ENCODE peak calls at places on chromosomes 12 and 14, in five cellular contexts. I is Caco-2, J is glutamatergic neuron, B is OCI-M1, N is brain microvascular endothelial cell. P is an unnamed sample.

GRCh38 chr14:33592298-33592697 is 358.6 kb downstream of the EGLN3 start:
- DNase-seq in N (peak), I (no peak), B (no peak), J (no peak), P (no peak)

GRCh38 chr12:12779529-12779928 is 5.9 kb upstream of the APOLD1 start:
- DNase-seq in J (no peak), B (no peak), N (peak), I (no peak), P (no peak)

GRCh38 chr14:53744846-53745245 is 211.8 kb downstream of the BMP4 start:
- DNase-seq in J (no peak), I (no peak), N (no peak), B (no peak), P (no peak)

GRCh38 chr14:50762001-50762930 is 68.7 kb downstream of the NIN start:
- DNase-seq in N (peak), I (no peak), B (no peak), J (no peak), P (no peak)

GRCh38 chr12:131424270-131424669 is 286.6 kb upstream of the SFSWAP start:
- DNase-seq in N (no peak), B (peak), J (no peak), I (no peak), P (no peak)

GRCh38 chr12:93759512-93760081 is 82.4 kb downstream of the CRADD start:
- DNase-seq in N (no peak), I (no peak), B (peak), J (no peak), P (no peak)

GRCh38 chr12:107131832-107132616 is 38.7 kb upstream of the CRY1 start:
- DNase-seq in N (peak), B (peak), I (no peak), J (no peak), P (peak)

GRCh38 chr14:99412122-99413061 is 68.3 kb downstream of the SETD3 start:
- DNase-seq in B (no peak), N (peak), I (peak), J (no peak), P (no peak)

GRCh38 chr14:54715244-54715643 is 148.3 kb downstream of the SAMD4A start:
- DNase-seq in J (no peak), B (peak), I (no peak), N (peak), P (no peak)

GRCh38 chr12:121786441-121786825 is 7.1 kb downstream of the RHOF start:
- DNase-seq in I (peak), N (peak), J (no peak), B (no peak), P (no peak)

GRCh38 chr14:104188727-104189400 is 50.5 kb downstream of the KIF26A start:
- DNase-seq in N (no peak), B (no peak), I (no peak), J (no peak), P (no peak)

GRCh38 chr12:56996793-56997545 is 9.4 kb downstream of the ZBTB39 start:
- DNase-seq in N (no peak), B (no peak), J (no peak), I (no peak), P (no peak)

GRCh38 chr12:3951380-3952135 is 78.4 kb upstream of the PARP11 start:
- DNase-seq in B (no peak), N (no peak), I (no peak), J (no peak), P (no peak)

GRCh38 chr12:31234955-31235867 is 90.7 kb downstream of the SINHCAF start:
- DNase-seq in B (peak), I (peak), N (no peak), J (peak), P (peak)

GRCh38 chr14:101229666-101230065 is 326.1 kb upstream of the RTL1 start:
- DNase-seq in I (no peak), B (no peak), J (no peak), N (no peak), P (no peak)

GRCh38 chr14:51095854-51096823 is 1.2 kb upstream of the TRIM9 start:
- DNase-seq in B (no peak), J (peak), N (peak), I (peak), P (peak)

GRCh38 chr12:128798543-128799341 is 25.0 kb downstream of the SLC15A4 start:
- DNase-seq in J (peak), B (no peak), N (no peak), I (no peak), P (no peak)

GRCh38 chr14:74636424-74637183 is 24.6 kb upstream of the LTBP2 start:
- DNase-seq in I (no peak), B (no peak), J (no peak), N (no peak), P (no peak)

GRCh38 chr14:33932526-33933292 is 18.2 kb downstream of the EGLN3 start:
- DNase-seq in I (no peak), N (no peak), J (no peak), B (no peak), P (no peak)

GRCh38 chr14:24368215-24368561 is 204 bp downstream of the NFATC4 start:
- DNase-seq in I (no peak), N (no peak), B (no peak), J (peak), P (no peak)

GRCh38 chr12:6730169-6730568 is 6.3 kb downstream of the COPS7A start:
- DNase-seq in B (no peak), J (no peak), I (no peak), N (no peak), P (no peak)

GRCh38 chr14:101480747-101481530 is 80.4 kb upstream of the DIO3 start:
- DNase-seq in B (no peak), I (peak), J (peak), N (no peak), P (no peak)

GRCh38 chr14:69818760-69819191 is 21.7 kb upstream of the SLC10A1 start:
- DNase-seq in J (peak), I (peak), N (peak), B (peak), P (peak)

GRCh38 chr12:11872055-11872454 is 198.7 kb upstream of the BCL2L14 start:
- DNase-seq in B (no peak), I (no peak), N (no peak), J (no peak), P (no peak)

GRCh38 chr12:14841761-14842160 is 1.6 kb downstream of the ART4 start:
- DNase-seq in N (peak), J (no peak), I (no peak), B (no peak), P (no peak)

GRCh38 chr12:118190266-118190665 is 54.3 kb downstream of the PEBP1 start:
- DNase-seq in J (no peak), I (no peak), B (no peak), N (peak), P (no peak)

GRCh38 chr14:21940887-21941855 is 267.6 kb upstream of the OR4E1 start:
- DNase-seq in J (peak), B (peak), N (no peak), I (no peak), P (peak)

GRCh38 chr12:1504304-1505150 is 89.9 kb downstream of the FBXL14 start:
- DNase-seq in J (no peak), N (no peak), I (no peak), B (peak), P (no peak)

GRCh38 chr12:131364903-131365820 is 345.7 kb upstream of the SFSWAP start:
- DNase-seq in J (no peak), B (no peak), I (no peak), N (no peak), P (no peak)

GRCh38 chr12:79935624-79936040 is 735 bp upstream of the PPP1R12A start:
- DNase-seq in N (no peak), B (peak), J (no peak), I (no peak), P (peak)

GRCh38 chr14:92539875-92540274 is 26.3 kb downstream of the RIN3 start:
- DNase-seq in J (no peak), B (no peak), N (peak), I (no peak), P (no peak)

GRCh38 chr12:51171884-51172514 is 936 bp downstream of the TFCP2 start:
- DNase-seq in J (peak), B (peak), N (peak), I (peak), P (no peak)

GRCh38 chr14:69997849-69998248 is 118.6 kb downstream of the SMOC1 start:
- DNase-seq in N (peak), J (no peak), B (no peak), I (no peak), P (peak)

GRCh38 chr14:97781961-97782360 is 984.8 kb downstream of the VRK1 start:
- DNase-seq in J (no peak), B (no peak), I (no peak), N (no peak), P (no peak)

GRCh38 chr14:62168564-62169155 is 406.4 kb downstream of the SNAPC1 start:
- DNase-seq in I (no peak), N (no peak), B (no peak), J (no peak), P (no peak)

GRCh38 chr14:96265387-96265786 is 9.4 kb downstream of the BDKRB1 start:
- DNase-seq in B (no peak), N (no peak), I (no peak), J (no peak), P (no peak)